ENCODE peak calls at places on chromosomes 12 and 14, in five cellular contexts. One of them, this sample, is unnamed.

GRCh38 chr14:90742252-90742651 is 74.0 kb downstream of the TTC7B start:
- DNase-seq in psoas muscle: no peak
- DNase-seq in AG08396: no peak
- DNase-seq in frontal cortex: no peak
- DNase-seq in right lobe of liver: no peak
- DNase-seq in this sample: no peak

GRCh38 chr14:87567926-87568325 is 425.1 kb downstream of the GALC start:
- DNase-seq in psoas muscle: no peak
- DNase-seq in AG08396: no peak
- DNase-seq in frontal cortex: no peak
- DNase-seq in right lobe of liver: no peak
- DNase-seq in this sample: no peak

GRCh38 chr12:82650627-82651337 is 35.9 kb upstream of the TMTC2 start:
- DNase-seq in psoas muscle: no peak
- DNase-seq in AG08396: no peak
- DNase-seq in frontal cortex: no peak
- DNase-seq in right lobe of liver: no peak
- DNase-seq in this sample: no peak

GRCh38 chr14:85590784-85591183 is 60.8 kb downstream of the FLRT2 start:
- DNase-seq in psoas muscle: no peak
- DNase-seq in AG08396: no peak
- DNase-seq in frontal cortex: no peak
- DNase-seq in right lobe of liver: no peak
- DNase-seq in this sample: no peak

GRCh38 chr12:92341333-92341691 is 195.7 kb upstream of the BTG1 start:
- DNase-seq in psoas muscle: no peak
- DNase-seq in AG08396: no peak
- DNase-seq in frontal cortex: no peak
- DNase-seq in right lobe of liver: no peak
- DNase-seq in this sample: no peak

GRCh38 chr12:57467915-57468314 is 8.3 kb downstream of the GLI1 start:
- DNase-seq in psoas muscle: no peak
- DNase-seq in AG08396: no peak
- DNase-seq in frontal cortex: no peak
- DNase-seq in right lobe of liver: no peak
- DNase-seq in this sample: no peak

GRCh38 chr12:45281994-45282393 is 66.1 kb downstream of the ANO6 start:
- DNase-seq in psoas muscle: no peak
- DNase-seq in AG08396: no peak
- DNase-seq in frontal cortex: no peak
- DNase-seq in right lobe of liver: no peak
- DNase-seq in this sample: no peak

GRCh38 chr12:21677204-21677603 is 19.6 kb upstream of the LDHB start:
- DNase-seq in psoas muscle: no peak
- DNase-seq in AG08396: no peak
- DNase-seq in frontal cortex: no peak
- DNase-seq in right lobe of liver: no peak
- DNase-seq in this sample: no peak

GRCh38 chr14:75577724-75578098 is 709 bp upstream of the FLVCR2 start:
- DNase-seq in psoas muscle: peak; percentile 94
- DNase-seq in AG08396: peak; percentile 87
- DNase-seq in frontal cortex: peak; percentile 80
- DNase-seq in right lobe of liver: peak; percentile 93
- DNase-seq in this sample: peak; percentile 84

GRCh38 chr12:110536834-110537604 is 34.9 kb downstream of the RAD9B start:
- DNase-seq in psoas muscle: no peak
- DNase-seq in AG08396: no peak
- DNase-seq in frontal cortex: no peak
- DNase-seq in right lobe of liver: no peak
- DNase-seq in this sample: no peak

GRCh38 chr12:1422604-1423315 is 171.6 kb downstream of the FBXL14 start:
- DNase-seq in psoas muscle: no peak
- DNase-seq in AG08396: no peak
- DNase-seq in frontal cortex: no peak
- DNase-seq in right lobe of liver: no peak
- DNase-seq in this sample: no peak

GRCh38 chr14:49977126-49977841 is 84.4 kb downstream of the ARF6 start:
- DNase-seq in psoas muscle: no peak
- DNase-seq in AG08396: no peak
- DNase-seq in frontal cortex: no peak
- DNase-seq in right lobe of liver: no peak
- DNase-seq in this sample: no peak

GRCh38 chr12:124551268-124552144 is 15.9 kb downstream of the NCOR2 start:
- DNase-seq in psoas muscle: peak; percentile 77
- DNase-seq in AG08396: no peak
- DNase-seq in frontal cortex: no peak
- DNase-seq in right lobe of liver: no peak
- DNase-seq in this sample: no peak

GRCh38 chr12:2064078-2064507 is 11.3 kb downstream of the CACNA1C start:
- DNase-seq in psoas muscle: no peak
- DNase-seq in AG08396: peak; percentile 48
- DNase-seq in frontal cortex: no peak
- DNase-seq in right lobe of liver: no peak
- DNase-seq in this sample: no peak

GRCh38 chr12:58966939-58967338 is 46.6 kb upstream of the LRIG3 start:
- DNase-seq in psoas muscle: no peak
- DNase-seq in AG08396: peak; percentile 17
- DNase-seq in frontal cortex: no peak
- DNase-seq in right lobe of liver: no peak
- DNase-seq in this sample: no peak

GRCh38 chr12:41485203-41485602 is 297.1 kb downstream of the PDZRN4 start:
- DNase-seq in psoas muscle: no peak
- DNase-seq in AG08396: no peak
- DNase-seq in frontal cortex: no peak
- DNase-seq in right lobe of liver: no peak
- DNase-seq in this sample: no peak

GRCh38 chr14:63204407-63205280 is at the start of gene RHOJ:
- DNase-seq in psoas muscle: peak; percentile 51
- DNase-seq in AG08396: no peak
- DNase-seq in frontal cortex: no peak
- DNase-seq in right lobe of liver: no peak
- DNase-seq in this sample: peak; percentile 25

GRCh38 chr14:58455593-58456265 is 28.2 kb downstream of the KIAA0586 start:
- DNase-seq in psoas muscle: no peak
- DNase-seq in AG08396: no peak
- DNase-seq in frontal cortex: no peak
- DNase-seq in right lobe of liver: no peak
- DNase-seq in this sample: no peak

GRCh38 chr14:103830511-103831270 is 16.7 kb downstream of the PPP1R13B start:
- DNase-seq in psoas muscle: no peak
- DNase-seq in AG08396: no peak
- DNase-seq in frontal cortex: no peak
- DNase-seq in right lobe of liver: no peak
- DNase-seq in this sample: no peak

GRCh38 chr12:120457133-120457532 is 10.9 kb downstream of the GATC start:
- DNase-seq in psoas muscle: no peak
- DNase-seq in AG08396: no peak
- DNase-seq in frontal cortex: no peak
- DNase-seq in right lobe of liver: no peak
- DNase-seq in this sample: no peak

GRCh38 chr12:20629414-20630156 is 65.5 kb upstream of the SLCO1C1 start:
- DNase-seq in psoas muscle: no peak
- DNase-seq in AG08396: peak; percentile 23
- DNase-seq in frontal cortex: no peak
- DNase-seq in right lobe of liver: peak; percentile 90
- DNase-seq in this sample: no peak

GRCh38 chr12:104360988-104361707 is 57.6 kb downstream of the EID3 start:
- DNase-seq in psoas muscle: no peak
- DNase-seq in AG08396: no peak
- DNase-seq in frontal cortex: no peak
- DNase-seq in right lobe of liver: peak; percentile 16
- DNase-seq in this sample: no peak

GRCh38 chr14:34981743-34982420 is 910 bp upstream of the SRP54 start:
- DNase-seq in psoas muscle: no peak
- DNase-seq in AG08396: no peak
- DNase-seq in frontal cortex: no peak
- DNase-seq in right lobe of liver: no peak
- DNase-seq in this sample: peak; percentile 15

GRCh38 chr12:114032801-114033200 is 66.7 kb upstream of the RBM19 start:
- DNase-seq in psoas muscle: no peak
- DNase-seq in AG08396: no peak
- DNase-seq in frontal cortex: no peak
- DNase-seq in right lobe of liver: no peak
- DNase-seq in this sample: no peak

GRCh38 chr14:88753873-88754272 is 38.9 kb downstream of the EML5 start:
- DNase-seq in psoas muscle: no peak
- DNase-seq in AG08396: no peak
- DNase-seq in frontal cortex: no peak
- DNase-seq in right lobe of liver: no peak
- DNase-seq in this sample: no peak

GRCh38 chr14:52596861-52597260 is 44.2 kb downstream of the GPR137C start:
- DNase-seq in psoas muscle: no peak
- DNase-seq in AG08396: no peak
- DNase-seq in frontal cortex: no peak
- DNase-seq in right lobe of liver: no peak
- DNase-seq in this sample: no peak

GRCh38 chr12:116592116-116592637 is 33.0 kb downstream of the MAP1LC3B2 start:
- DNase-seq in psoas muscle: peak; percentile 60
- DNase-seq in AG08396: no peak
- DNase-seq in frontal cortex: no peak
- DNase-seq in right lobe of liver: no peak
- DNase-seq in this sample: peak; percentile 74

GRCh38 chr14:93969082-93969828 is 7.1 kb downstream of the ASB2 start:
- DNase-seq in psoas muscle: peak; percentile 82
- DNase-seq in AG08396: no peak
- DNase-seq in frontal cortex: no peak
- DNase-seq in right lobe of liver: no peak
- DNase-seq in this sample: no peak

This sample was measured in uterus.